ENCODE peak calls at places on chromosomes 7 and 10, in nine cellular contexts. F, B, T, I, M, Z, W, C and D are unnamed samples.

GRCh38 chr7:24920702-24921679 is 59.0 kb downstream of the OSBPL3 start:
- DNase-seq in F (no peak), B (no peak), T (peak; percentile 58), I (no peak), M (no peak), Z (no peak), W (no peak), C (no peak), D (no peak)

GRCh38 chr7:143519411-143520131 is 41.9 kb downstream of the TAS2R41 start:
- DNase-seq in F (no peak), B (no peak), T (peak; percentile 12), I (peak; percentile 89), M (peak; percentile 67), Z (no peak), W (no peak), C (peak; percentile 91), D (peak; percentile 96)

GRCh38 chr10:28761084-28761875 is 84.0 kb downstream of the BAMBI start:
- DNase-seq in F (no peak), B (no peak), T (no peak), I (no peak), M (no peak), Z (no peak), W (no peak), C (no peak), D (peak; percentile 63)

GRCh38 chr7:121480058-121480457 is 84.0 kb upstream of the FAM3C start:
- DNase-seq in F (no peak), B (no peak), T (peak; percentile 50), I (no peak), M (no peak), Z (no peak), W (no peak), C (no peak), D (no peak)

GRCh38 chr7:82194011-82194410 is 249.6 kb downstream of the CACNA2D1 start:
- DNase-seq in F (no peak), B (no peak), T (peak; percentile 22), I (peak; percentile 74), M (peak; percentile 42), Z (peak; percentile 51), W (no peak), C (peak; percentile 25), D (peak; percentile 52)

GRCh38 chr10:88389456-88389855 is 193.7 kb downstream of the RNLS start:
- DNase-seq in F (peak; percentile 49), B (peak; percentile 59), T (no peak), I (peak; percentile 76), M (peak; percentile 73), Z (peak; percentile 64), W (no peak), C (peak; percentile 79), D (peak; percentile 84)

GRCh38 chr7:96701258-96701657 is 8.4 kb downstream of the SEM1 start:
- DNase-seq in F (no peak), B (no peak), T (no peak), I (no peak), M (no peak), Z (no peak), W (no peak), C (no peak), D (no peak)

GRCh38 chr10:3852147-3852904 is 67.3 kb upstream of the KLF6 start:
- DNase-seq in F (no peak), B (peak; percentile 16), T (peak; percentile 94), I (peak; percentile 99), M (peak; percentile 99), Z (peak; percentile 94), W (peak; percentile 80), C (peak; percentile 99), D (peak; percentile 99)

GRCh38 chr10:104334965-104335650 is 3.2 kb downstream of the ITPRIP start:
- DNase-seq in F (no peak), B (no peak), T (peak; percentile 60), I (peak; percentile 20), M (no peak), Z (no peak), W (peak; percentile 75), C (peak; percentile 20), D (peak; percentile 42)

GRCh38 chr7:78316110-78316509 is 517.5 kb downstream of the PHTF2 start:
- DNase-seq in F (no peak), B (no peak), T (no peak), I (no peak), M (no peak), Z (no peak), W (no peak), C (no peak), D (no peak)

GRCh38 chr10:78415111-78415510 is 381.4 kb downstream of the RPS24 start:
- DNase-seq in F (no peak), B (no peak), T (no peak), I (no peak), M (no peak), Z (peak; percentile 30), W (no peak), C (no peak), D (no peak)

GRCh38 chr7:148747274-148747673 is 48.6 kb downstream of the CUL1 start:
- DNase-seq in F (peak; percentile 24), B (no peak), T (no peak), I (no peak), M (no peak), Z (no peak), W (no peak), C (no peak), D (no peak)
- TF ChIP-seq CTCF in F (no peak), B (no peak), T (no peak), I (no peak), M (no peak), Z (no peak), W (no peak), C (no peak), D (peak; percentile 13)

DNA sequence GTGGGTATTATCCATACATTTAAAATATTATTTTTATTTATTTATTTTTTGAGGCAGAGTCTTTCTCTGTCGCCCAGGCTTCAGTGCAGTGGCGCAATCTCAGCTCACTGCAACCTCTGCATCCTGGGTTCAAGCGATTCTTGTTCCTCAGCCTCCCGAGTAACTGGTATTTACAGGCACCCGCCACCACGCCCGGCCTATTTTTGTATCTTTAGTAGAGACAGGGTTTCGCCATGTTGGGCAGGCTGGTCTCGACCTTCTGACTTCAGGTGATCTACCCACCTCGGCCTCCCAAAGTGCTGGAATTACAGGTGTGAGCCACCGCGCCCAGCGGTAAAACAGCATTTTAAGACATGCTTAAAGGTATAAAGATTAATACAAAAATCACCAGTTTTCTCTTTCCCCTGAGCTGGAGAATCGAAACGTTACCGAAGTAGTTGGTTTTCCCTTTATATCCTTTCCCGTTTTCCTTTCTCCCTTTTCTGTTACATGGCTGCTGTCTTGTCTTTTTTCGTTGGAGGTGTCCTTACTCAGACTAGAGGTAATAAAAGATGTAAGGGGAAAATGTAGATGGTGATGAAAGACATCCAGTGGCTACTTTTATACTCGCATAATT is 1.7 kb downstream of the ARL5B start:
- DNase-seq in F (no peak), B (no peak), T (no peak), I (no peak), M (no peak), Z (no peak), W (no peak), C (no peak), D (no peak)
- H3K4me3 ChIP-seq in F (peak overlapping the region; percentile 93), B (no peak overlapping the region), T (peak overlapping the region; percentile 79), I (peak overlapping the region; percentile 93), M (peak overlapping the region; percentile 99), Z (peak overlapping the region; percentile 93), W (peak overlapping the region; percentile 93), C (peak overlapping the region; percentile 91), D (peak overlapping the region; percentile 95)

DNA sequence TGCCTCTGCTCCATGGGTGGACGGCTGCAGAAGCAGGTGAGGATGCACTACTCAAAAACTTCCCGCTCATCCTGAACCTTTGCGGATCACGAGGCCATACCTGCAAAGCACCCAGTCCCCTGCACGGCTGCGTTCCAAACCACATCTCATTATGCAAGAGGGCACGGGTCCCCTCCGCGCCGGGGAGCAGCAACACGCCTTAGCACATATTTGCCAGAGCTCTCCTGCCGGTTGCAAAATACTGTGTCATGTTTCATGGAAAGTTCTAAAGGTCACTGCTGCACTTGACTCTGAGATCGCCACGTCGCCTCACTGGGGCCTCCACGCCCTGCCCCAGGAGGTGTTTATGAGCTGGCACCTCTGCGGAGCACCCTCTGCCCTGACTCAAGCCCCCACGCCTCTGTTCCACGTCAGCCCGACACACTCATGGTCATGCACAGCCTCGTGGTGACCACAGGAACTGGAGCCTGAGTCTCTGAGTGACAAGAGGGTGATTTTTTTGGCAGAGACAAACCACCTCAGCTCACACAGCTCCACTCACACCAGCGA is 131.8 kb downstream of the PRKAG2 start:
- DNase-seq in F (peak; percentile 63), B (peak; percentile 61), T (peak; percentile 88), I (peak; percentile 88), M (peak; percentile 95), Z (peak; percentile 54), W (no peak), C (peak; percentile 70), D (peak; percentile 87)
- TF ChIP-seq CTCF in F (peak; percentile 52), B (peak; percentile 36), T (peak; percentile 61), I (peak; percentile 42), M (peak; percentile 56), Z (peak; percentile 48), W (peak; percentile 24), C (peak; percentile 64), D (peak; percentile 62)

DNA sequence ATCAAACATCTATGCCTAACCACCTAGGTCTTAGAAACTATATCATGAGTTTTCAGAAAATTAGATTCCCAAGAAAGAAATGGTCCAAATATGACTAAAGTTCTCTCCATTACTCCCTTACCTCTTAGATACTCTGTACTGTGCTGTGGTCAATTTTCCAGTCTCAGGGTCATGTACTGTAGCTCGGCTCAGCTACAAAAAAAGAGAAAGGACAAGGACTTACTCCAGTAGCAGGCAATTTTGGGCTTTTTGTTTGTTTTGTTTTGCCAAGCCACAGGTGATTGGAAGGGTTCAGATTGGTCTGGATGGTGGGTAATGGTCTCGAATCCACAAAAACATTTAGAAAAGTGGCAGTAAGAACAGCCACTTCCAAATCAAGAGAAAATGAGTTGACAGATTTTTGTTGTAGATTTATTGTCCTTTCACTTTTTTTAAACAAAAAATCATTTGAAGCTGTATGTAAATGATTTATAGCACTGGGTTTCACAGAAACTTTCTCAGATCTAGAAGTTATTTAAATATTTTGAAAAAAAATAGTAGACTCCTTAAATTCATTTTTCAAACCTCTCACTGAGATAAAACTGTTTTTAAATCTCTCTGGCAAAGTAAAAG is 52.8 kb downstream of the P4HA1 start:
- DNase-seq in F (no peak), B (no peak), T (no peak), I (no peak), M (peak; percentile 4), Z (no peak), W (no peak), C (no peak), D (peak; percentile 41)
- H3K4me3 ChIP-seq in F (no peak overlapping the region), B (no peak overlapping the region), T (peak overlapping the region; percentile 30), I (no peak overlapping the region), M (no peak overlapping the region), Z (no peak overlapping the region), W (no peak overlapping the region), C (no peak overlapping the region), D (no peak overlapping the region)

DNA sequence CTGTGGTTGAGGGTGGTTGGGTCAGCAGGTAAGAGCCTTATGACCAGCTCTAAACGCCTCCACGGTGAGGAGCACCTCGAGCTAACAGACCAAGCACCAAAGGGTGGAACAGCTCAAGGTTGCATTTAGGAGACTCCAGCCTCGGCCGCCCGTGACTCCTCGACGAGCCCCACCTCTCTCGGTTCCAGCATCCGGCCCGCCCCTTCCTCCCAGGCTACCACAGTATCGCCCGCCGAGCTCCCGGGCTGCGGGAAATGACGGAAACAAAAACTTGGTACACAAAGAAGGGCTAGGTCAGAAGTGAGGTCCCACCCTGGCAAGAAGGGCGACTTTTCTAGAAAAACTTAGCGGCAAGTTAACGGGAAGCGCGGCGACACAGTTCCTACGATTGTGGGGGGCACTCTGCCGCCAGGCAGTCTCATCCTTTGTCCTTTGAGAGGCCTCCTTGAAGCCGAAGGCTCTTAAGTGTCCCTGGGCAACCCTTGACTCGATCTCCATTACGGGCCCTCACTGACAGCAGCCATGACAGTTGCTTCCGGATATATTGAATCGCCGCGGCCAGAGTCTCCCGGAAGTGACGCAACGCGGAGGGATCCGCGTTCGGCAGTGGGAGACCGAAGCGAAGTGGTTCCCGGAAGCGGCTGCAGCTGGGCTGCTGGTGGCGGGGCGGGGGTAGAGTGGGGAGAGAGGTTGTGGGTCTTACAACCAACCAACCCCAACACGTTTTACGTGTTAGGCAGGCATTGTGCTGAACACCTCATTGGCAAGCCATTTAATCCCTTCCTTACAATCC is 40.2 kb upstream of the ZNF518A start:
- DNase-seq in F (no peak), B (peak; percentile 96), T (peak; percentile 85), I (peak; percentile 96), M (peak; percentile 95), Z (peak; percentile 98), W (peak; percentile 97), C (peak; percentile 98), D (peak; percentile 98)
- TF ChIP-seq CTCF in F (no peak), B (no peak), T (no peak), I (no peak), M (no peak), Z (no peak), W (no peak), C (no peak), D (no peak)